ENCODE peak calls at places on chromosomes 16 and 17, in five cellular contexts. Z is NCI-H1105 treated with DMSO at 0.1 percent for 48 hours; C is choroid plexus epithelial cell; R is prostate gland; N is activated CD4-positive, CD25-positive, alpha-beta regulatory T cell. B is an unnamed sample.

GRCh38 chr16:58013201-58013956 is 12.2 kb downstream of the USB1 start:
- DNase-seq in N (no peak), C (no peak), Z (no peak), R (no peak), B (no peak)

GRCh38 chr17:81825841-81826471 is 7.1 kb downstream of the MCRIP1 start:
- DNase-seq in R (no peak), C (no peak), N (no peak), Z (no peak), B (no peak)

GRCh38 chr17:64213995-64214507 is 49.0 kb downstream of the TEX2 start:
- DNase-seq in Z (no peak), N (no peak), C (peak), R (no peak), B (no peak)

GRCh38 chr16:66660422-66661209 is 35.9 kb downstream of the CMTM4 start:
- DNase-seq in Z (peak), N (no peak), R (peak), C (peak), B (no peak)

GRCh38 chr16:57620316-57621231 is 7.9 kb upstream of the ADGRG1 start:
- DNase-seq in Z (peak), R (peak), C (no peak), N (no peak), B (no peak)

GRCh38 chr16:14011846-14012245 is 59.3 kb upstream of the MRTFB start:
- DNase-seq in N (no peak), R (no peak), C (no peak), Z (no peak), B (no peak)

GRCh38 chr16:920722-921121 is 50.1 kb downstream of the LMF1 start:
- DNase-seq in C (peak), R (no peak), N (no peak), Z (no peak), B (no peak)

GRCh38 chr17:57356153-57356721 is 99.9 kb downstream of the MSI2 start:
- DNase-seq in C (no peak), Z (no peak), N (no peak), R (no peak), B (no peak)

GRCh38 chr16:69397821-69398521 is 12.2 kb upstream of the TERF2 start:
- DNase-seq in N (no peak), C (peak), R (no peak), Z (no peak), B (no peak)

GRCh38 chr16:85005278-85006069 is 5.9 kb downstream of the ZDHHC7 start:
- DNase-seq in N (no peak), R (no peak), C (peak), Z (no peak), B (no peak)

GRCh38 chr17:82490512-82491195 is 28.9 kb upstream of the FOXK2 start:
- DNase-seq in N (no peak), C (no peak), Z (no peak), R (no peak), B (peak)

GRCh38 chr17:30357476-30357875 is 21.3 kb upstream of the CPD start:
- DNase-seq in C (no peak), N (no peak), R (no peak), Z (no peak), B (no peak)

GRCh38 chr17:57874434-57875108 is 24.7 kb upstream of the MRPS23 start:
- DNase-seq in N (no peak), C (peak), R (no peak), Z (no peak), B (no peak)

GRCh38 chr16:25464058-25464457 is 206.4 kb upstream of the ZKSCAN2 start:
- DNase-seq in C (no peak), Z (no peak), N (no peak), R (no peak), B (no peak)

GRCh38 chr17:40485851-40486512 is 15.4 kb downstream of the TNS4 start:
- DNase-seq in N (no peak), Z (no peak), C (peak), R (peak), B (no peak)

GRCh38 chr17:10127819-10128375 is 70.5 kb downstream of the GAS7 start:
- DNase-seq in Z (no peak), N (no peak), R (no peak), C (peak), B (no peak)

GRCh38 chr17:45127583-45128300 is 4.6 kb downstream of the PLCD3 start:
- DNase-seq in N (no peak), R (peak), C (peak), Z (no peak), B (no peak)

GRCh38 chr16:13269905-13270528 is 368.6 kb downstream of the SHISA9 start:
- DNase-seq in R (no peak), Z (no peak), N (no peak), C (no peak), B (no peak)

GRCh38 chr16:19890901-19891300 is 6.3 kb upstream of the GPRC5B start:
- DNase-seq in R (no peak), C (no peak), Z (no peak), N (no peak), B (no peak)

GRCh38 chr16:57950382-57950781 is 20.5 kb downstream of the CNGB1 start:
- DNase-seq in Z (no peak), R (no peak), C (no peak), N (no peak), B (no peak)

GRCh38 chr16:89567656-89568594 is 7.4 kb downstream of the RPL13 start:
- DNase-seq in C (no peak), N (no peak), R (no peak), Z (no peak), B (no peak)

GRCh38 chr17:38577244-38577643 is 28.5 kb downstream of the SRCIN1 start:
- DNase-seq in Z (no peak), R (no peak), C (no peak), N (no peak), B (no peak)

GRCh38 chr17:70767102-70767701 is 597.9 kb downstream of the KCNJ2 start:
- DNase-seq in C (peak), N (no peak), Z (peak), R (no peak), B (peak)

GRCh38 chr17:44578947-44579346 is 21.7 kb downstream of the FZD2 start:
- DNase-seq in C (no peak), N (no peak), Z (no peak), R (no peak), B (no peak)

GRCh38 chr17:56178203-56178602 is 24.9 kb downstream of the ANKFN1 start:
- DNase-seq in Z (no peak), C (no peak), R (no peak), N (no peak), B (no peak)

GRCh38 chr17:521168-521525 is 168.5 kb upstream of the RPH3AL start:
- DNase-seq in R (no peak), Z (no peak), N (no peak), C (peak), B (no peak)

GRCh38 chr16:59993101-59993500 is 1259.0 kb upstream of the GOT2 start:
- DNase-seq in R (no peak), N (no peak), C (no peak), Z (no peak), B (no peak)

GRCh38 chr16:87809150-87809902 is 43.5 kb upstream of the KLHDC4 start:
- DNase-seq in N (no peak), C (no peak), Z (no peak), R (no peak), B (no peak)

GRCh38 chr16:17845031-17845430 is 374.3 kb upstream of the XYLT1 start:
- DNase-seq in N (no peak), R (no peak), Z (no peak), C (no peak), B (no peak)

GRCh38 chr17:18074566-18075272 is 13.0 kb upstream of the DRG2 start:
- DNase-seq in C (no peak), N (no peak), R (no peak), Z (no peak), B (no peak)

GRCh38 chr16:68605746-68606145 is 39.4 kb upstream of the CDH3 start:
- DNase-seq in C (peak), Z (no peak), R (no peak), N (no peak), B (no peak)

GRCh38 chr16:79146-80054 is 1.4 kb downstream of the MPG start:
- DNase-seq in C (peak), R (no peak), Z (no peak), N (no peak), B (no peak)

GRCh38 chr17:75853410-75853809 is 1.7 kb downstream of the WBP2 start:
- DNase-seq in R (no peak), C (peak), N (no peak), Z (no peak), B (no peak)

GRCh38 chr16:25143898-25144297 is 32.4 kb downstream of the LCMT1 start:
- DNase-seq in C (no peak), Z (no peak), R (peak), N (no peak), B (no peak)

GRCh38 chr17:28427372-28427771 is 21.4 kb upstream of the SLC46A1 start:
- DNase-seq in C (no peak), N (no peak), Z (no peak), R (no peak), B (peak)

B was measured in NCI-H345.